ENCODE peak calls at places on chromosome 1, in seven cellular contexts. One of them, this sample, is unnamed.

GRCh38 chr1:150981177-150981804 is 801 bp upstream of the ANXA9 start:
- DNase-seq in breast epithelium: no peak
- DNase-seq in esophagus muscularis mucosa: no peak
- DNase-seq in SK-N-SH: no peak
- DNase-seq in upper lobe of left lung: peak
- DNase-seq in GM12878: no peak
- DNase-seq in HL-60: no peak
- DNase-seq in this sample: peak

GRCh38 chr1:6414443-6414844 is 5.3 kb downstream of the HES2 start:
- DNase-seq in upper lobe of left lung: no peak
- DNase-seq in esophagus muscularis mucosa: no peak
- DNase-seq in GM12878: peak
- DNase-seq in breast epithelium: no peak
- DNase-seq in HL-60: no peak
- DNase-seq in SK-N-SH: peak
- DNase-seq in this sample: peak

GRCh38 chr1:20210736-20211405 is 24.6 kb upstream of the PLA2G2C start:
- DNase-seq in upper lobe of left lung: no peak
- DNase-seq in HL-60: no peak
- DNase-seq in esophagus muscularis mucosa: no peak
- DNase-seq in GM12878: no peak
- DNase-seq in breast epithelium: no peak
- DNase-seq in SK-N-SH: no peak
- DNase-seq in this sample: no peak

GRCh38 chr1:119220980-119221379 is 80.5 kb upstream of the WARS2 start:
- DNase-seq in upper lobe of left lung: no peak
- DNase-seq in GM12878: no peak
- DNase-seq in esophagus muscularis mucosa: no peak
- DNase-seq in SK-N-SH: no peak
- DNase-seq in breast epithelium: no peak
- DNase-seq in HL-60: no peak
- DNase-seq in this sample: no peak

GRCh38 chr1:221097479-221098281 is 218.4 kb downstream of the HLX start:
- DNase-seq in SK-N-SH: no peak
- DNase-seq in upper lobe of left lung: no peak
- DNase-seq in HL-60: peak
- DNase-seq in GM12878: no peak
- DNase-seq in breast epithelium: no peak
- DNase-seq in esophagus muscularis mucosa: no peak
- DNase-seq in this sample: no peak

GRCh38 chr1:3520419-3521378 is 66.2 kb downstream of the ARHGEF16 start:
- DNase-seq in HL-60: no peak
- DNase-seq in GM12878: no peak
- DNase-seq in SK-N-SH: no peak
- DNase-seq in upper lobe of left lung: no peak
- DNase-seq in breast epithelium: no peak
- DNase-seq in esophagus muscularis mucosa: no peak
- DNase-seq in this sample: no peak

GRCh38 chr1:186188004-186188539 is 187.0 kb downstream of the TPR start:
- DNase-seq in upper lobe of left lung: no peak
- DNase-seq in GM12878: no peak
- DNase-seq in breast epithelium: no peak
- DNase-seq in SK-N-SH: no peak
- DNase-seq in esophagus muscularis mucosa: no peak
- DNase-seq in HL-60: no peak
- DNase-seq in this sample: no peak

GRCh38 chr1:186950547-186950946 is 121.8 kb downstream of the PLA2G4A start:
- DNase-seq in upper lobe of left lung: no peak
- DNase-seq in GM12878: no peak
- DNase-seq in breast epithelium: no peak
- DNase-seq in esophagus muscularis mucosa: no peak
- DNase-seq in SK-N-SH: no peak
- DNase-seq in HL-60: no peak
- DNase-seq in this sample: no peak

GRCh38 chr1:208192989-208193388 is 51.2 kb downstream of the PLXNA2 start:
- DNase-seq in upper lobe of left lung: no peak
- DNase-seq in breast epithelium: no peak
- DNase-seq in HL-60: no peak
- DNase-seq in esophagus muscularis mucosa: no peak
- DNase-seq in SK-N-SH: no peak
- DNase-seq in GM12878: no peak
- DNase-seq in this sample: no peak

GRCh38 chr1:150272379-150272840 is at the start of gene C1orf54:
- DNase-seq in HL-60: no peak
- DNase-seq in GM12878: no peak
- DNase-seq in breast epithelium: no peak
- DNase-seq in esophagus muscularis mucosa: no peak
- DNase-seq in SK-N-SH: no peak
- DNase-seq in upper lobe of left lung: no peak
- DNase-seq in this sample: no peak

GRCh38 chr1:244447024-244447423 is 4.7 kb downstream of the ADSS2 start:
- DNase-seq in esophagus muscularis mucosa: no peak
- DNase-seq in GM12878: no peak
- DNase-seq in SK-N-SH: no peak
- DNase-seq in upper lobe of left lung: no peak
- DNase-seq in breast epithelium: no peak
- DNase-seq in HL-60: no peak
- DNase-seq in this sample: no peak

GRCh38 chr1:93021539-93022134 is 57.4 kb upstream of the MTF2 start:
- DNase-seq in GM12878: no peak
- DNase-seq in breast epithelium: no peak
- DNase-seq in esophagus muscularis mucosa: no peak
- DNase-seq in HL-60: no peak
- DNase-seq in upper lobe of left lung: no peak
- DNase-seq in SK-N-SH: peak
- DNase-seq in this sample: peak

GRCh38 chr1:154611150-154611865 is 3.3 kb upstream of the ADAR start:
- DNase-seq in esophagus muscularis mucosa: peak
- DNase-seq in HL-60: no peak
- DNase-seq in GM12878: no peak
- DNase-seq in upper lobe of left lung: no peak
- DNase-seq in SK-N-SH: no peak
- DNase-seq in breast epithelium: no peak
- DNase-seq in this sample: no peak

GRCh38 chr1:154607748-154608521 is at the start of gene ADAR:
- DNase-seq in GM12878: peak
- DNase-seq in breast epithelium: peak
- DNase-seq in esophagus muscularis mucosa: peak
- DNase-seq in upper lobe of left lung: peak
- DNase-seq in HL-60: peak
- DNase-seq in SK-N-SH: peak
- DNase-seq in this sample: peak

GRCh38 chr1:154607084-154607747 is 770 bp downstream of the ADAR start:
- DNase-seq in SK-N-SH: peak
- DNase-seq in upper lobe of left lung: no peak
- DNase-seq in HL-60: no peak
- DNase-seq in esophagus muscularis mucosa: no peak
- DNase-seq in breast epithelium: no peak
- DNase-seq in GM12878: no peak
- DNase-seq in this sample: peak

GRCh38 chr1:154609398-154610380 is 1.7 kb upstream of the ADAR start:
- DNase-seq in breast epithelium: no peak
- DNase-seq in SK-N-SH: no peak
- DNase-seq in HL-60: no peak
- DNase-seq in GM12878: no peak
- DNase-seq in upper lobe of left lung: no peak
- DNase-seq in esophagus muscularis mucosa: no peak
- DNase-seq in this sample: no peak

DNA sequence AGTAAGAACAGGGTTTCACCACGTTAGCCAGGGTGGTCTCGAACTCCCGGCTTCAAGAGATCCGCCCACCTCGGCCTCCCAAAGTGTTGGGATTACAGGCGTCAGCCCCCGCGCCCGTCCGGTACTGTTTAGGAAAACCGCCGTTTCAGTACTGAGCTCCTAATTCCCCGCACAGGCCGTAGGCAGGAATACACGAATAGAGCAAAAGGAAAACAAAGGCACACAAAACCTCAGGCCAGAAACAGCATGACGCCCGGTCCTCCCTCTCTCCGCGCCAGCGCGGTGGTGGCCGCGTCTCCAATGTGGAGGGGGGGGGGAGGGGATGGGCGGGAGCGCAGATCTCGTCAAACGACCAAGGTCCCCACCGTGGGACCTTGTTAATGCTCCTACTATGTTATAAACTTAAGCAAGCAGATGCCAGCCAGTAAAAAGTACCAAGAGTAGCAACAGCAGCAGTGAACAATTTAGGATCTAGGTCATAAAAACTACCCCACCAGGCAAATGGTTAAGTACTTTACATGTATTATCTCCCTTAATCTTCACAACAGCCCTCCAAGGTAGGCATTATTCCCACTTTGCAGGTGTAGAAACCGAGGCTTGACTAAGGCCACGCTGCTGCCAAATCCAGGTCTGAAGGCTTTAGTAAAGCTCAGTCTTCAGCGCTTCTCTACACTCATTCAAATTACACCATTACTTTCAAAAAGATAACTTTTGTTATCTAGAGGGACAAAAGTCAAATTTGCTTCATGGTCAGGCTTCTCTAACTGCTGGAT is 722 bp upstream of the ADAR start:
- DNase-seq in SK-N-SH: peak
- DNase-seq in esophagus muscularis mucosa: no peak
- DNase-seq in GM12878: no peak
- DNase-seq in upper lobe of left lung: peak
- DNase-seq in HL-60: no peak
- DNase-seq in breast epithelium: no peak
- DNase-seq in this sample: peak
- TF ChIP-seq POLR2AphosphoS5 in SK-N-SH: no peak
- TF ChIP-seq POLR2AphosphoS5 in esophagus muscularis mucosa: no peak
- TF ChIP-seq POLR2AphosphoS5 in GM12878: no peak
- TF ChIP-seq POLR2AphosphoS5 in upper lobe of left lung: peak
- TF ChIP-seq POLR2AphosphoS5 in HL-60: no peak
- TF ChIP-seq POLR2AphosphoS5 in breast epithelium: no peak
- TF ChIP-seq POLR2AphosphoS5 in this sample: no peak

DNA sequence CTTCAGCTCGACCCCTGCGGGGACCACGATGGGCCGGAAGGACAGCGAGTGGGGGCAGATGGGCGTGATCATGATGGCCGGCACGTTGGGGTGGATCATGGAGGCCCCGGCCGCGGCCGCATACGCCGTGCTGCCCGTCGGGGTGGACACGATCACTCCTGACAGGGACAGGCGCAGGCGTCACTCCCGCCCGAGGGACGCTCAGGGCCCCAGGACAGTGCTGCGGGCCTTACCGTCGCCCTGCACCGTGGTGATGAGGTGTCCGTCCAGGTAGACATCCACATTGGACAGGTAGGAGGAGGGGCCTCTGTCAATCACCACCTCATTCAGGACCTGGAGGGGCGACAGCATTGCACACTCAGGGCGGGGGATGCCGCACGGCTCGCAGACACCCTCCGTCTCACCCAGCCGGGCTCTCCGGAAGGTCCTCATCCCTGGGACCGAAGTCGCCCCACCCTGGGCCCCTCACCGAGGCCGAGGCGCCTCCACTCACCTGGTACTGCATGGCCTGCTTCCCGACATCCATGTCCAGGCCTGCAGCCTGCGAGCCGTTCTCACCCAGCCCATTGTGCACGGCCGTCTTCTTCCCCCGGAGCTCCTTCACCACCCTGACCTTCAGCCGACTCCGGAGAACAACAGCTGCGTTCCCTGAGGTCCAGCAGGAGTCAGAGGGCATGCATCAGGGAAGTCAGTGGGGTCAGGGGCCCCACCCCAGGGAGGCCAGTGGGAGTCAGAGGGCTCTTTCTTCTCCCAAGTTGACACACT is 24.0 kb downstream of the NADK start:
- DNase-seq in GM12878: no peak
- DNase-seq in esophagus muscularis mucosa: no peak
- DNase-seq in SK-N-SH: no peak
- DNase-seq in breast epithelium: no peak
- DNase-seq in HL-60: no peak
- DNase-seq in upper lobe of left lung: peak
- DNase-seq in this sample: no peak
- TF ChIP-seq POLR2AphosphoS5 in GM12878: no peak
- TF ChIP-seq POLR2AphosphoS5 in esophagus muscularis mucosa: no peak
- TF ChIP-seq POLR2AphosphoS5 in SK-N-SH: no peak
- TF ChIP-seq POLR2AphosphoS5 in breast epithelium: no peak
- TF ChIP-seq POLR2AphosphoS5 in HL-60: peak
- TF ChIP-seq POLR2AphosphoS5 in upper lobe of left lung: no peak
- TF ChIP-seq POLR2AphosphoS5 in this sample: no peak

DNA sequence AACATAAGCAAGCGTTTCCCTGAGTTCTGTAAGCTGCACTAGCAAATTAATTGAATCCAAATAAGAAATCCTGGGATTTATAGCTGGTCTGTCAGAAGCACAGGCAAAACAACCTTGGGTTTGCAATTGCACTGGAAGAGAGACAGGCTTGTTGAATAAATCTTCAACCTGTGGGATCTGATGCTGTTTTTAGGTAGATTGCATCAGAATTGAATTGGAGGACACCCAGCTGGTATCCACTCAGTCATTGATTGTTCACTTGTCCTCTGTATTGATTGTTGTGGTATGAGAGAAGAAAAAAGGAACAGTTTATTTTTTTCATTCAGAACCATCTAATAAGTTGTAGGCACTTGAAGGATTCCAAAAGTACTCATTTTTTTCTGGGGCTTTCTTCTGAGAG is 497.4 kb downstream of the SIPA1L2 start:
- DNase-seq in HL-60: no peak
- DNase-seq in esophagus muscularis mucosa: no peak
- DNase-seq in breast epithelium: no peak
- DNase-seq in upper lobe of left lung: no peak
- DNase-seq in GM12878: no peak
- DNase-seq in SK-N-SH: no peak
- DNase-seq in this sample: no peak
- TF ChIP-seq POLR2AphosphoS5 in HL-60: no peak
- TF ChIP-seq POLR2AphosphoS5 in esophagus muscularis mucosa: no peak
- TF ChIP-seq POLR2AphosphoS5 in breast epithelium: no peak
- TF ChIP-seq POLR2AphosphoS5 in upper lobe of left lung: no peak
- TF ChIP-seq POLR2AphosphoS5 in GM12878: no peak
- TF ChIP-seq POLR2AphosphoS5 in SK-N-SH: no peak
- TF ChIP-seq POLR2AphosphoS5 in this sample: no peak

GRCh38 chr1:169511339-169512028 is 25.7 kb upstream of the SLC19A2 start:
- DNase-seq in HL-60: no peak
- DNase-seq in upper lobe of left lung: no peak
- DNase-seq in GM12878: no peak
- DNase-seq in SK-N-SH: no peak
- DNase-seq in esophagus muscularis mucosa: no peak
- DNase-seq in breast epithelium: no peak
- DNase-seq in this sample: no peak
- TF ChIP-seq POLR2AphosphoS5 in HL-60: no peak
- TF ChIP-seq POLR2AphosphoS5 in upper lobe of left lung: peak
- TF ChIP-seq POLR2AphosphoS5 in GM12878: no peak
- TF ChIP-seq POLR2AphosphoS5 in SK-N-SH: no peak
- TF ChIP-seq POLR2AphosphoS5 in esophagus muscularis mucosa: no peak
- TF ChIP-seq POLR2AphosphoS5 in breast epithelium: no peak
- TF ChIP-seq POLR2AphosphoS5 in this sample: no peak

GRCh38 chr1:15584489-15585363 is at the start of gene AGMAT:
- DNase-seq in SK-N-SH: peak
- DNase-seq in HL-60: no peak
- DNase-seq in upper lobe of left lung: peak
- DNase-seq in esophagus muscularis mucosa: no peak
- DNase-seq in breast epithelium: peak
- DNase-seq in GM12878: no peak
- DNase-seq in this sample: peak
- TF ChIP-seq POLR2AphosphoS5 in SK-N-SH: no peak
- TF ChIP-seq POLR2AphosphoS5 in HL-60: no peak
- TF ChIP-seq POLR2AphosphoS5 in upper lobe of left lung: no peak
- TF ChIP-seq POLR2AphosphoS5 in esophagus muscularis mucosa: no peak
- TF ChIP-seq POLR2AphosphoS5 in breast epithelium: no peak
- TF ChIP-seq POLR2AphosphoS5 in GM12878: peak
- TF ChIP-seq POLR2AphosphoS5 in this sample: peak

This sample was measured in HepG2.